ENCODE peak calls at places on chromosomes 12 and 14, in seven cellular contexts. One of them, this sample, is unnamed.

GRCh38 chr12:42871831-42872230 is 282.3 kb upstream of the PRICKLE1 start:
- DNase-seq in A673: no peak
- DNase-seq in left ventricle myocardium inferior: no peak
- DNase-seq in kidney: no peak
- DNase-seq in NB4: no peak
- DNase-seq in NCI-H1930: no peak
- DNase-seq in myocyte: no peak
- DNase-seq in this sample: no peak

GRCh38 chr14:55294603-55295002 is 23.4 kb downstream of the FBXO34 start:
- DNase-seq in left ventricle myocardium inferior: no peak
- DNase-seq in NCI-H1930: no peak
- DNase-seq in myocyte: no peak
- DNase-seq in kidney: no peak
- DNase-seq in NB4: no peak
- DNase-seq in A673: no peak
- DNase-seq in this sample: no peak

GRCh38 chr12:105100207-105100985 is 7.1 kb upstream of the WASHC4 start:
- DNase-seq in myocyte: peak; percentile 69
- DNase-seq in NB4: peak; percentile 53
- DNase-seq in kidney: no peak
- DNase-seq in NCI-H1930: no peak
- DNase-seq in A673: peak; percentile 46
- DNase-seq in left ventricle myocardium inferior: no peak
- DNase-seq in this sample: no peak

GRCh38 chr14:35213869-35214387 is 78.3 kb upstream of the PSMA6 start:
- DNase-seq in myocyte: peak; percentile 22
- DNase-seq in NB4: no peak
- DNase-seq in left ventricle myocardium inferior: no peak
- DNase-seq in kidney: no peak
- DNase-seq in A673: no peak
- DNase-seq in NCI-H1930: no peak
- DNase-seq in this sample: no peak

GRCh38 chr12:21991526-21991925 is 50.3 kb upstream of the ABCC9 start:
- DNase-seq in NCI-H1930: no peak
- DNase-seq in NB4: no peak
- DNase-seq in myocyte: no peak
- DNase-seq in A673: no peak
- DNase-seq in kidney: no peak
- DNase-seq in left ventricle myocardium inferior: no peak
- DNase-seq in this sample: no peak

GRCh38 chr12:51406859-51407258 is 15.7 kb upstream of the GALNT6 start:
- DNase-seq in NB4: no peak
- DNase-seq in kidney: no peak
- DNase-seq in NCI-H1930: no peak
- DNase-seq in A673: no peak
- DNase-seq in myocyte: no peak
- DNase-seq in left ventricle myocardium inferior: no peak
- DNase-seq in this sample: no peak

GRCh38 chr14:105087308-105087962 is 22.2 kb upstream of the GPR132 start:
- DNase-seq in NB4: no peak
- DNase-seq in left ventricle myocardium inferior: peak; percentile 62
- DNase-seq in kidney: peak; percentile 91
- DNase-seq in NCI-H1930: no peak
- DNase-seq in myocyte: peak; percentile 12
- DNase-seq in A673: peak; percentile 53
- DNase-seq in this sample: peak; percentile 88

GRCh38 chr14:67704484-67705089 is 2.9 kb downstream of the RDH12 start:
- DNase-seq in A673: peak; percentile 76
- DNase-seq in NCI-H1930: peak; percentile 14
- DNase-seq in NB4: peak; percentile 77
- DNase-seq in kidney: no peak
- DNase-seq in myocyte: peak; percentile 64
- DNase-seq in left ventricle myocardium inferior: no peak
- DNase-seq in this sample: no peak

GRCh38 chr12:127214196-127214595 is 1052.8 kb upstream of the TMEM132C start:
- DNase-seq in myocyte: no peak
- DNase-seq in kidney: no peak
- DNase-seq in NCI-H1930: no peak
- DNase-seq in NB4: no peak
- DNase-seq in A673: peak; percentile 93
- DNase-seq in left ventricle myocardium inferior: no peak
- DNase-seq in this sample: no peak

GRCh38 chr12:108253540-108253939 is 85.6 kb downstream of the CMKLR1 start:
- DNase-seq in A673: peak; percentile 13
- DNase-seq in NCI-H1930: no peak
- DNase-seq in left ventricle myocardium inferior: no peak
- DNase-seq in kidney: no peak
- DNase-seq in myocyte: no peak
- DNase-seq in NB4: no peak
- DNase-seq in this sample: no peak

GRCh38 chr14:105294142-105294597 is 6.6 kb downstream of the BRF1 start:
- DNase-seq in NCI-H1930: no peak
- DNase-seq in A673: peak; percentile 23
- DNase-seq in myocyte: peak; percentile 43
- DNase-seq in NB4: peak; percentile 22
- DNase-seq in kidney: peak; percentile 77
- DNase-seq in left ventricle myocardium inferior: peak; percentile 82
- DNase-seq in this sample: no peak

GRCh38 chr14:68690106-68690960 is 102.5 kb downstream of the ZFP36L1 start:
- DNase-seq in myocyte: peak; percentile 48
- DNase-seq in A673: no peak
- DNase-seq in NB4: no peak
- DNase-seq in left ventricle myocardium inferior: no peak
- DNase-seq in kidney: no peak
- DNase-seq in NCI-H1930: no peak
- DNase-seq in this sample: no peak

GRCh38 chr12:74782086-74782485 is 244.5 kb downstream of the ATXN7L3B start:
- DNase-seq in kidney: no peak
- DNase-seq in NCI-H1930: no peak
- DNase-seq in left ventricle myocardium inferior: no peak
- DNase-seq in myocyte: peak; percentile 50
- DNase-seq in NB4: no peak
- DNase-seq in A673: peak; percentile 4
- DNase-seq in this sample: no peak

GRCh38 chr14:71472281-71472960 is 459.8 kb upstream of the RGS6 start:
- DNase-seq in NB4: no peak
- DNase-seq in left ventricle myocardium inferior: no peak
- DNase-seq in A673: no peak
- DNase-seq in kidney: no peak
- DNase-seq in myocyte: no peak
- DNase-seq in NCI-H1930: no peak
- DNase-seq in this sample: no peak

GRCh38 chr14:102235275-102235897 is 69.6 kb downstream of the MOK start:
- DNase-seq in myocyte: peak; percentile 76
- DNase-seq in A673: peak; percentile 79
- DNase-seq in left ventricle myocardium inferior: peak; percentile 88
- DNase-seq in NCI-H1930: peak; percentile 41
- DNase-seq in kidney: peak; percentile 89
- DNase-seq in NB4: peak; percentile 90
- DNase-seq in this sample: peak; percentile 60

GRCh38 chr12:52582971-52583456 is 9.4 kb upstream of the KRT74 start:
- DNase-seq in myocyte: peak; percentile 70
- DNase-seq in kidney: no peak
- DNase-seq in A673: peak; percentile 75
- DNase-seq in NB4: peak; percentile 61
- DNase-seq in NCI-H1930: peak; percentile 20
- DNase-seq in left ventricle myocardium inferior: peak; percentile 31
- DNase-seq in this sample: peak; percentile 55

GRCh38 chr12:6204533-6205143 is 4.4 kb downstream of the CD9 start:
- DNase-seq in kidney: no peak
- DNase-seq in left ventricle myocardium inferior: no peak
- DNase-seq in NCI-H1930: no peak
- DNase-seq in NB4: peak; percentile 96
- DNase-seq in myocyte: peak; percentile 59
- DNase-seq in A673: no peak
- DNase-seq in this sample: no peak

GRCh38 chr14:50734950-50735697 is 67.0 kb upstream of the SAV1 start:
- DNase-seq in myocyte: no peak
- DNase-seq in NCI-H1930: no peak
- DNase-seq in NB4: no peak
- DNase-seq in kidney: no peak
- DNase-seq in left ventricle myocardium inferior: no peak
- DNase-seq in A673: peak; percentile 8
- DNase-seq in this sample: no peak

GRCh38 chr12:78914859-78915331 is 50.3 kb downstream of the SYT1 start:
- DNase-seq in kidney: no peak
- DNase-seq in myocyte: peak; percentile 22
- DNase-seq in left ventricle myocardium inferior: no peak
- DNase-seq in A673: no peak
- DNase-seq in NB4: no peak
- DNase-seq in NCI-H1930: no peak
- DNase-seq in this sample: no peak

GRCh38 chr12:111276189-111276588 is 92.7 kb downstream of the PHETA1 start:
- DNase-seq in left ventricle myocardium inferior: no peak
- DNase-seq in myocyte: no peak
- DNase-seq in NB4: no peak
- DNase-seq in NCI-H1930: no peak
- DNase-seq in kidney: no peak
- DNase-seq in A673: no peak
- DNase-seq in this sample: no peak

GRCh38 chr12:1422604-1423315 is 171.6 kb downstream of the FBXL14 start:
- DNase-seq in left ventricle myocardium inferior: no peak
- DNase-seq in NCI-H1930: no peak
- DNase-seq in NB4: no peak
- DNase-seq in kidney: no peak
- DNase-seq in myocyte: no peak
- DNase-seq in A673: no peak
- DNase-seq in this sample: no peak

GRCh38 chr14:50770586-50770985 is 60.4 kb downstream of the NIN start:
- DNase-seq in myocyte: no peak
- DNase-seq in NB4: no peak
- DNase-seq in kidney: no peak
- DNase-seq in left ventricle myocardium inferior: no peak
- DNase-seq in NCI-H1930: no peak
- DNase-seq in A673: no peak
- DNase-seq in this sample: no peak

This sample was measured in chondrocyte.